ENCODE peak calls at places on chromosomes 11 and 22, in ten cellular contexts. S is fibroblast of gingiva, O is RCC 7860, G is NCI-H748 treated with DMSO at 0.1 percent for 48 hours, J is T-helper 9 cell, Y is iris pigment epithelial cell, X is T-cell, K is GM12878, A is NCI-H1092 treated with DMSO at 0.1 percent for 48 hours, R is neural crest cell. C is an unnamed sample.

GRCh38 chr22:24146190-24146616 is 35.1 kb upstream of the SUSD2 start:
- DNase-seq in S (peak), O (peak), G (no peak), J (no peak), Y (peak), X (no peak), K (no peak), A (peak), R (no peak), C (no peak)

GRCh38 chr22:26377170-26377825 is 51.8 kb upstream of the ASPHD2 start:
- DNase-seq in S (no peak), O (no peak), G (no peak), J (no peak), Y (no peak), X (no peak), K (no peak), A (no peak), R (no peak), C (no peak)

GRCh38 chr11:127376316-127376715 is 375.7 kb upstream of the KIRREL3 start:
- DNase-seq in S (no peak), O (no peak), G (no peak), J (no peak), Y (no peak), X (no peak), K (no peak), A (no peak), R (no peak), C (no peak)

GRCh38 chr11:87421422-87421821 is 383.7 kb downstream of the TMEM135 start:
- DNase-seq in S (peak), O (peak), G (no peak), J (no peak), Y (peak), X (peak), K (peak), A (peak), R (peak), C (peak)

GRCh38 chr11:122523841-122524531 is 131.5 kb upstream of the UBASH3B start:
- DNase-seq in S (no peak), O (no peak), G (no peak), J (no peak), Y (no peak), X (no peak), K (no peak), A (no peak), R (no peak), C (no peak)

GRCh38 chr11:66181632-66182345 is 86.7 kb upstream of the RAB1B start:
- DNase-seq in S (peak), O (no peak), G (no peak), J (no peak), Y (no peak), X (no peak), K (no peak), A (no peak), R (no peak), C (no peak)

GRCh38 chr22:36277482-36278291 is 24.8 kb downstream of the APOL1 start:
- DNase-seq in S (peak), O (peak), G (peak), J (peak), Y (peak), X (peak), K (no peak), A (peak), R (peak), C (peak)

GRCh38 chr22:24091551-24092420 is 80.7 kb downstream of the CABIN1 start:
- DNase-seq in S (no peak), O (no peak), G (no peak), J (no peak), Y (no peak), X (no peak), K (no peak), A (no peak), R (no peak), C (no peak)

GRCh38 chr22:20080776-20081654 is 974 bp downstream of the DGCR8 start:
- DNase-seq in S (peak), O (peak), G (no peak), J (no peak), Y (peak), X (no peak), K (no peak), A (peak), R (peak), C (no peak)

GRCh38 chr22:40585205-40585778 is 51.2 kb downstream of the MRTFA start:
- DNase-seq in S (no peak), O (no peak), G (no peak), J (no peak), Y (no peak), X (no peak), K (no peak), A (no peak), R (no peak), C (no peak)

GRCh38 chr11:116499396-116500001 is 273.3 kb downstream of the BUD13 start:
- DNase-seq in S (no peak), O (peak), G (no peak), J (peak), Y (peak), X (no peak), K (no peak), A (peak), R (peak), C (no peak)

GRCh38 chr11:95692526-95693270 is 96.9 kb downstream of the FAM76B start:
- DNase-seq in S (peak), O (no peak), G (no peak), J (no peak), Y (peak), X (no peak), K (no peak), A (no peak), R (no peak), C (no peak)

GRCh38 chr11:58968251-58968711 is 29.0 kb downstream of the GLYATL1 start:
- DNase-seq in S (no peak), O (no peak), G (peak), J (no peak), Y (no peak), X (no peak), K (no peak), A (no peak), R (no peak), C (no peak)

GRCh38 chr22:38325575-38325974 is 8.3 kb upstream of the CSNK1E start:
- DNase-seq in S (no peak), O (no peak), G (no peak), J (no peak), Y (no peak), X (no peak), K (no peak), A (no peak), R (no peak), C (no peak)

GRCh38 chr11:95884364-95884763 is 39.5 kb downstream of the MTMR2 start:
- DNase-seq in S (peak), O (peak), G (no peak), J (no peak), Y (peak), X (no peak), K (no peak), A (no peak), R (no peak), C (no peak)

GRCh38 chr11:102438311-102439062 is 14.1 kb downstream of the TMEM123 start:
- DNase-seq in S (no peak), O (no peak), G (no peak), J (peak), Y (no peak), X (no peak), K (no peak), A (no peak), R (no peak), C (no peak)

GRCh38 chr11:76123243-76123642 is 83.1 kb downstream of the WNT11 start:
- DNase-seq in S (peak), O (no peak), G (no peak), J (no peak), Y (peak), X (no peak), K (no peak), A (no peak), R (no peak), C (no peak)

GRCh38 chr11:44556735-44557409 is 8.6 kb upstream of the CD82 start:
- DNase-seq in S (peak), O (no peak), G (no peak), J (peak), Y (peak), X (peak), K (peak), A (peak), R (peak), C (peak)

GRCh38 chr11:27438595-27438981 is 34.0 kb downstream of the LGR4 start:
- DNase-seq in S (no peak), O (no peak), G (no peak), J (no peak), Y (no peak), X (no peak), K (no peak), A (no peak), R (no peak), C (no peak)

GRCh38 chr11:72984448-72985077 is 157.6 kb downstream of the FCHSD2 start:
- DNase-seq in S (no peak), O (no peak), G (no peak), J (no peak), Y (no peak), X (no peak), K (no peak), A (no peak), R (no peak), C (no peak)

GRCh38 chr11:71283960-71284359 is 31.6 kb upstream of the SHANK2 start:
- DNase-seq in S (no peak), O (no peak), G (no peak), J (no peak), Y (no peak), X (no peak), K (no peak), A (no peak), R (no peak), C (no peak)

GRCh38 chr11:85752890-85753581 is 57.9 kb downstream of the SYTL2 start:
- DNase-seq in S (no peak), O (no peak), G (no peak), J (peak), Y (no peak), X (peak), K (no peak), A (no peak), R (no peak), C (no peak)

GRCh38 chr11:76770642-76771445 is 12.3 kb upstream of the TSKU start:
- DNase-seq in S (peak), O (peak), G (no peak), J (no peak), Y (peak), X (no peak), K (no peak), A (no peak), R (no peak), C (no peak)

GRCh38 chr22:42680648-42681047 is 31.5 kb upstream of the CYB5R3 start:
- DNase-seq in S (peak), O (peak), G (no peak), J (no peak), Y (peak), X (no peak), K (no peak), A (no peak), R (no peak), C (no peak)

C was measured in NCI-H1694 treated with DMSO at 0.1 percent for 48 hours.